ENCODE peak calls at places on chromosomes 5 and 9, in six cellular contexts. C, T, W, U, K and J are unnamed samples.

GRCh38 chr5:65163698-65164097 is 318.0 kb downstream of the ADAMTS6 start:
- DNase-seq in T (no peak), U (no peak), C (no peak), K (peak), W (no peak), J (no peak)

GRCh38 chr9:93302586-93303257 is 118.8 kb downstream of the WNK2 start:
- DNase-seq in C (peak), U (peak), W (peak), T (peak), K (peak), J (no peak)

GRCh38 chr5:147467973-147468508 is 41.8 kb downstream of the DPYSL3 start:
- DNase-seq in C (no peak), W (no peak), U (no peak), K (no peak), T (no peak), J (no peak)

GRCh38 chr5:132408456-132408855 is 38.9 kb downstream of the SLC22A5 start:
- DNase-seq in U (no peak), T (no peak), W (no peak), K (no peak), C (no peak), J (no peak)

GRCh38 chr5:138662599-138662998 is 87.4 kb upstream of the HSPA9 start:
- DNase-seq in T (no peak), K (no peak), U (no peak), W (peak), C (no peak), J (no peak)

GRCh38 chr5:37005946-37006540 is 129.5 kb downstream of the NIPBL start:
- DNase-seq in C (no peak), U (no peak), W (no peak), K (no peak), T (no peak), J (no peak)

GRCh38 chr5:67221487-67222242 is 25.1 kb upstream of the CD180 start:
- DNase-seq in U (no peak), T (no peak), W (peak), C (no peak), K (no peak), J (no peak)

GRCh38 chr5:45062044-45062443 is 253.3 kb downstream of the MRPS30 start:
- DNase-seq in W (no peak), U (no peak), T (no peak), C (no peak), K (no peak), J (no peak)

GRCh38 chr5:2758632-2759031 is 7.2 kb upstream of the IRX2 start:
- DNase-seq in C (no peak), K (no peak), W (no peak), T (no peak), U (no peak), J (no peak)

GRCh38 chr5:149298857-149299404 is 27.3 kb downstream of the AFAP1L1 start:
- DNase-seq in T (no peak), U (no peak), W (no peak), K (no peak), C (no peak), J (no peak)

GRCh38 chr9:78601957-78602565 is 305.1 kb downstream of the PSAT1 start:
- DNase-seq in T (peak), W (no peak), K (no peak), U (peak), C (no peak), J (no peak)

GRCh38 chr9:16417101-16417500 is 453.4 kb downstream of the BNC2 start:
- DNase-seq in U (no peak), K (peak), W (no peak), C (no peak), T (no peak), J (no peak)

GRCh38 chr9:132210472-132211145 is 48.8 kb downstream of the NTNG2 start:
- DNase-seq in T (no peak), C (no peak), K (no peak), U (no peak), W (no peak), J (no peak)

GRCh38 chr5:72281764-72282499 is 38.1 kb downstream of the MRPS27 start:
- DNase-seq in T (peak), W (no peak), U (no peak), K (peak), C (no peak), J (no peak)

GRCh38 chr9:133735415-133735775 is 2.8 kb downstream of the SARDH start:
- DNase-seq in C (no peak), W (no peak), T (no peak), U (no peak), K (no peak), J (no peak)

GRCh38 chr5:143402464-143403356 is 776 bp downstream of the NR3C1 start:
- DNase-seq in W (peak), U (peak), T (no peak), K (peak), C (peak), J (peak)

GRCh38 chr9:86891886-86892437 is 55.3 kb downstream of the GAS1 start:
- DNase-seq in W (no peak), T (no peak), K (no peak), C (no peak), U (no peak), J (no peak)

GRCh38 chr5:125348221-125348692 is 601.8 kb upstream of the ZNF608 start:
- DNase-seq in C (no peak), T (no peak), K (peak), U (peak), W (no peak), J (no peak)

GRCh38 chr9:34501372-34501771 is 21.4 kb downstream of the ENHO start:
- DNase-seq in U (no peak), K (no peak), C (no peak), T (no peak), W (no peak), J (no peak)

GRCh38 chr5:27494845-27495244 is 456.5 kb upstream of the CDH9 start:
- DNase-seq in K (no peak), U (no peak), C (no peak), W (no peak), T (peak), J (no peak)

GRCh38 chr9:79061766-79062165 is 510.0 kb upstream of the TLE4 start:
- DNase-seq in W (no peak), U (no peak), K (peak), T (no peak), C (no peak), J (no peak)

GRCh38 chr9:83034026-83034425 is 28.9 kb downstream of the RASEF start:
- DNase-seq in T (no peak), K (no peak), W (no peak), C (no peak), U (no peak), J (no peak)

GRCh38 chr9:38309324-38310195 is 82.9 kb upstream of the ALDH1B1 start:
- DNase-seq in C (no peak), W (no peak), U (no peak), T (no peak), K (no peak), J (no peak)

GRCh38 chr9:71981944-71982343 is 70.5 kb downstream of the C9orf85 start:
- DNase-seq in U (no peak), T (no peak), C (no peak), W (no peak), K (no peak), J (no peak)

GRCh38 chr5:144191998-144192397 is 21.3 kb downstream of the KCTD16 start:
- DNase-seq in T (no peak), W (peak), U (no peak), C (no peak), K (peak), J (no peak)

GRCh38 chr9:7828344-7828743 is 28.8 kb upstream of the DMAC1 start:
- DNase-seq in K (no peak), T (no peak), C (no peak), W (no peak), U (no peak), J (no peak)

GRCh38 chr9:29750062-29750461 is 2176.8 kb upstream of the C9orf72 start:
- DNase-seq in K (no peak), C (no peak), T (no peak), W (no peak), U (no peak), J (no peak)

GRCh38 chr5:109703827-109704226 is 14.1 kb downstream of the MAN2A1 start:
- DNase-seq in W (no peak), K (no peak), C (no peak), U (no peak), T (no peak), J (no peak)

GRCh38 chr5:170439944-170440269 is 50.7 kb upstream of the KCNMB1 start:
- DNase-seq in K (no peak), T (no peak), C (no peak), U (no peak), W (no peak), J (no peak)

GRCh38 chr9:336039-336438 is 121.4 kb downstream of the DOCK8 start:
- DNase-seq in K (no peak), U (no peak), W (no peak), C (no peak), T (no peak), J (no peak)

GRCh38 chr5:23684103-23684502 is 176.7 kb downstream of the PRDM9 start:
- DNase-seq in W (no peak), T (no peak), K (no peak), C (no peak), U (no peak), J (no peak)

GRCh38 chr5:143931389-143931984 is 119.5 kb downstream of the HMHB1 start:
- DNase-seq in T (no peak), K (no peak), C (no peak), U (no peak), W (no peak), J (no peak)

GRCh38 chr9:7536310-7536939 is 263.2 kb downstream of the DMAC1 start:
- DNase-seq in T (peak), W (peak), C (peak), U (peak), K (peak), J (no peak)

GRCh38 chr9:79858509-79858908 is 286.7 kb downstream of the TLE4 start:
- DNase-seq in C (no peak), W (no peak), U (no peak), K (peak), T (peak), J (no peak)

GRCh38 chr9:36039121-36039520 is 2.4 kb downstream of the RECK start:
- DNase-seq in T (no peak), K (no peak), W (no peak), C (no peak), U (no peak), J (no peak)

GRCh38 chr5:151432210-151432609 is 15.2 kb upstream of the SLC36A1 start:
- DNase-seq in T (no peak), K (no peak), C (no peak), W (no peak), U (no peak), J (no peak)

GRCh38 chr5:151430731-151431130 is 16.7 kb upstream of the SLC36A1 start:
- DNase-seq in U (no peak), T (no peak), W (no peak), C (no peak), K (no peak), J (no peak)

GRCh38 chr5:151424892-151425523 is 22.4 kb upstream of the SLC36A1 start:
- DNase-seq in T (no peak), C (no peak), U (no peak), K (no peak), W (no peak), J (no peak)

GRCh38 chr5:151427258-151427657 is 20.1 kb upstream of the SLC36A1 start:
- DNase-seq in U (no peak), K (no peak), T (no peak), C (no peak), W (no peak), J (no peak)
- TF ChIP-seq CTCF in U (no peak), K (no peak), T (no peak), C (no peak), W (no peak), J (no peak)

GRCh38 chr5:87069974-87070608 is 197.6 kb upstream of the RASA1 start:
- DNase-seq in K (peak), C (peak), W (no peak), U (no peak), T (peak), J (no peak)
- TF ChIP-seq CTCF in K (peak), C (peak), W (no peak), U (no peak), T (peak), J (no peak)

GRCh38 chr5:93620487-93621339 is 37.7 kb downstream of the NR2F1 start:
- DNase-seq in W (peak), T (no peak), C (peak), U (peak), K (peak), J (no peak)
- TF ChIP-seq CTCF in W (no peak), T (peak), C (no peak), U (no peak), K (no peak), J (no peak)

GRCh38 chr5:122415481-122416120 is 103.6 kb downstream of the SNCAIP start:
- DNase-seq in C (peak), W (no peak), K (peak), U (peak), T (peak), J (no peak)
- TF ChIP-seq CTCF in C (peak), W (no peak), K (peak), U (peak), T (peak), J (no peak)

DNA sequence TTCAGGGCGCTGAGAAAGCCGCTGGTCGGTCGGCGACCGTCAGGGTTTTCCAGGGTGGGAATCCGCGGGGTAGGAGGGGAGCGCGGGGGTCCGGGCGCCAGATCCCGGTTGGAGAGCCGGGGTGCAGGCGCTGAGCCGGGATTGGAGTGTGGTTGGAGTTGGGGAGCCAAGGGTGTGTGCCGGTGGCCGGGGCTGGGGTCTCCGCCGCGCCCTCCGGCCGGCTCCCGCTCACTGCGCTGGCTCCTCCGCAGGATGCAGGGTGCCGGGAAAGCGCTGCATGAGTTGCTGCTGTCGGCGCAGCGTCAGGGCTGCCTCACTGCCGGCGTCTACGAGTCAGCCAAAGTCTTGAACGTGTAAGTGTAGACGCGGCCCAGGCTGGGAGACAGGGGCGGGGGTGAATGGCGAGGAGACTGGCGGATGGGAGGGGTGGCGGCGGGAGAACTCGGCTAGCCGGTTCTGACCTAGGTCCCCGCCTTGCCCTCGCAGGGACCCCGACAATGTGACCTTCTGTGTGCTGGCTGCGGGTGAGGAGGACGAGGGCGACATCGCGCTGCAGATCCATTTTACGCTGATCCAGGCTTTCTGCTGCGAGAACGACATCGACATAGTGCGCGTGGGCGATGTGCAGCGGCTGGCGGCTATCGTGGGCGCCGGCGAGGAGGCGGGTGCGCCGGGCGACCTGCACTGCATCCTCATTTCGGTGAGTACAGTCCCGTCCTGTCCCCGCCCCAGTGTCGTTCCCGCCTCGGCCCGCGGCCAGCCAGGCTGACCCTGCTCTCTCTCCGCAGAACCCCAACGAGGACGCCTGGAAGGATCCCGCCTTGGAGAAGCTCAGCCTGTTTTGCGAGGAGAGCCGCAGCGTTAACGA is 603 bp downstream of the GADD45G start:
- DNase-seq in C (peak), K (no peak), T (no peak), W (peak), U (peak), J (peak)
- TF ChIP-seq CTCF in C (no peak), K (no peak), T (no peak), W (no peak), U (peak), J (no peak)